ENCODE peak calls at places on chromosomes 12 and 14, in four cellular contexts. F, R, H and P are unnamed samples. For H3K27me3, the result is how much of the 10 kb centered on the place peaks cover.

GRCh38 chr12:88418856-88419497 is 161.3 kb downstream of the KITLG start:
- DNase-seq in H (no peak), R (no peak), F (no peak), P (no peak)

GRCh38 chr12:69687390-69687789 is 11.7 kb downstream of the BEST3 start:
- DNase-seq in H (no peak), F (no peak), R (no peak), P (no peak)

GRCh38 chr12:33427071-33427470 is 12.5 kb downstream of the SYT10 start:
- DNase-seq in F (no peak), H (no peak), R (no peak), P (no peak)

GRCh38 chr12:101670007-101670671 is 27.3 kb upstream of the CHPT1 start:
- DNase-seq in R (no peak), H (no peak), F (peak), P (no peak)

GRCh38 chr14:80784824-80785223 is 156.7 kb downstream of the CEP128 start:
- DNase-seq in F (no peak), H (no peak), R (no peak), P (no peak)

GRCh38 chr14:51472881-51473280 is 178.8 kb upstream of the FRMD6 start:
- DNase-seq in H (no peak), F (no peak), R (no peak), P (no peak)

GRCh38 chr14:41636492-41637392 is 30.1 kb downstream of the LRFN5 start:
- DNase-seq in R (no peak), H (no peak), F (no peak), P (no peak)

GRCh38 chr14:64249363-64249762 is 44.8 kb downstream of the ESR2 start:
- DNase-seq in F (no peak), R (no peak), H (no peak), P (no peak)

GRCh38 chr12:2682301-2683282 is 112.2 kb upstream of the FKBP4 start:
- DNase-seq in F (no peak), H (no peak), R (peak), P (no peak)

GRCh38 chr12:115394498-115395220 is 710.7 kb upstream of the TBX3 start:
- DNase-seq in R (no peak), F (no peak), H (no peak), P (no peak)

GRCh38 chr12:1528791-1529190 is 65.6 kb downstream of the FBXL14 start:
- DNase-seq in R (no peak), H (no peak), F (no peak), P (no peak)

GRCh38 chr12:120247183-120247582 is 18.3 kb downstream of the PXN start:
- DNase-seq in H (no peak), R (no peak), F (no peak), P (no peak)

GRCh38 chr14:99513946-99514551 is 32.8 kb downstream of the CCNK start:
- DNase-seq in R (no peak), H (no peak), F (no peak), P (no peak)

GRCh38 chr12:101042211-101042610 is 167.8 kb downstream of the SLC5A8 start:
- DNase-seq in F (no peak), H (no peak), R (no peak), P (no peak)

GRCh38 chr12:47900480-47901129 is 4.2 kb downstream of the VDR start:
- DNase-seq in H (no peak), R (no peak), F (no peak), P (no peak)

GRCh38 chr12:105931762-105932587 is 206.8 kb downstream of the NUAK1 start:
- DNase-seq in F (no peak), R (no peak), H (no peak), P (no peak)

GRCh38 chr14:40485688-40486087 is 1053.5 kb upstream of the FBXO33 start:
- DNase-seq in F (no peak), H (no peak), R (no peak), P (no peak)

GRCh38 chr14:99793213-99794155 is at the start of gene EML1:
- DNase-seq in F (peak), R (peak), H (peak), P (no peak)

GRCh38 chr12:95104919-95105452 is 31.6 kb upstream of the NR2C1 start:
- DNase-seq in R (no peak), F (no peak), H (no peak), P (no peak)

GRCh38 chr12:49974231-49974675 is 1.5 kb downstream of the AQP6 start:
- DNase-seq in F (peak), R (peak), H (peak), P (no peak)

GRCh38 chr12:104748790-104749189 is 209.3 kb downstream of the SLC41A2 start:
- DNase-seq in H (no peak), R (no peak), F (no peak), P (peak)

GRCh38 chr14:25607095-25607657 is 557.2 kb upstream of the STXBP6 start:
- DNase-seq in H (no peak), R (no peak), F (no peak), P (no peak)

GRCh38 chr14:69354383-69355154 is 43.5 kb downstream of the ERH start:
- DNase-seq in H (no peak), R (no peak), F (no peak), P (no peak)

GRCh38 chr12:76318773-76319594 is 29.2 kb downstream of the BBS10 start:
- DNase-seq in F (no peak), R (no peak), H (no peak), P (no peak)

GRCh38 chr12:98719515-98720504 is 74.7 kb downstream of the APAF1 start:
- DNase-seq in F (no peak), R (no peak), H (no peak), P (no peak)

GRCh38 chr12:12099102-12099501 is 28.4 kb downstream of the BCL2L14 start:
- DNase-seq in R (no peak), H (no peak), F (no peak), P (no peak)

GRCh38 chr14:91373591-91374245 is 43.9 kb downstream of the CCDC88C start:
- DNase-seq in R (no peak), F (no peak), H (no peak), P (no peak)

GRCh38 chr14:24692382-24693352 is 58.7 kb upstream of the GZMB start:
- DNase-seq in F (no peak), H (no peak), R (no peak), P (no peak)

GRCh38 chr12:124453419-124454351 is 113.7 kb downstream of the NCOR2 start:
- DNase-seq in H (peak), F (peak), R (peak), P (peak)

GRCh38 chr12:52119398-52120254 is 40.1 kb downstream of the SMIM41 start:
- DNase-seq in H (peak), R (no peak), F (peak), P (no peak)

GRCh38 chr12:43131304-43131703 is 420.7 kb downstream of the ADAMTS20 start:
- DNase-seq in R (no peak), H (no peak), F (no peak), P (no peak)

GRCh38 chr14:20428010-20428365 is 8.0 kb downstream of the KLHL33 start:
- DNase-seq in R (no peak), F (no peak), H (no peak), P (no peak)

GRCh38 chr14:101972126-101972785 is 7.9 kb downstream of the DYNC1H1 start:
- DNase-seq in H (peak), R (peak), F (peak), P (peak)

GRCh38 chr14:20757963-20758362 is 10.2 kb upstream of the EDDM3B start:
- DNase-seq in H (no peak), R (no peak), F (peak), P (no peak)

GRCh38 chr12:122825773-122826724 is 9.2 kb upstream of the HIP1R start:
- DNase-seq in F (peak), R (no peak), H (no peak), P (no peak)

GRCh38 chr12:57616383-57617101 is 5.3 kb downstream of the ARHGEF25 start:
- DNase-seq in H (no peak), F (no peak), R (no peak), P (no peak)

GRCh38 chr12:98736352-98737326 is 91.5 kb downstream of the APAF1 start:
- DNase-seq in H (no peak), F (peak), R (no peak), P (no peak)

GRCh38 chr12:109959411-109960093 is 36.6 kb downstream of the GIT2 start:
- DNase-seq in H (no peak), R (no peak), F (no peak), P (no peak)

GRCh38 chr14:78721756-78722455 is 551.7 kb downstream of the NRXN3 start:
- DNase-seq in F (no peak), R (no peak), H (no peak), P (no peak)

GRCh38 chr14:78725086-78725485 is 554.9 kb downstream of the NRXN3 start:
- DNase-seq in H (no peak), F (no peak), R (no peak), P (no peak)
- H3K27ac ChIP-seq in H (no peak), F (no peak), R (no peak), P (no peak)

DNA sequence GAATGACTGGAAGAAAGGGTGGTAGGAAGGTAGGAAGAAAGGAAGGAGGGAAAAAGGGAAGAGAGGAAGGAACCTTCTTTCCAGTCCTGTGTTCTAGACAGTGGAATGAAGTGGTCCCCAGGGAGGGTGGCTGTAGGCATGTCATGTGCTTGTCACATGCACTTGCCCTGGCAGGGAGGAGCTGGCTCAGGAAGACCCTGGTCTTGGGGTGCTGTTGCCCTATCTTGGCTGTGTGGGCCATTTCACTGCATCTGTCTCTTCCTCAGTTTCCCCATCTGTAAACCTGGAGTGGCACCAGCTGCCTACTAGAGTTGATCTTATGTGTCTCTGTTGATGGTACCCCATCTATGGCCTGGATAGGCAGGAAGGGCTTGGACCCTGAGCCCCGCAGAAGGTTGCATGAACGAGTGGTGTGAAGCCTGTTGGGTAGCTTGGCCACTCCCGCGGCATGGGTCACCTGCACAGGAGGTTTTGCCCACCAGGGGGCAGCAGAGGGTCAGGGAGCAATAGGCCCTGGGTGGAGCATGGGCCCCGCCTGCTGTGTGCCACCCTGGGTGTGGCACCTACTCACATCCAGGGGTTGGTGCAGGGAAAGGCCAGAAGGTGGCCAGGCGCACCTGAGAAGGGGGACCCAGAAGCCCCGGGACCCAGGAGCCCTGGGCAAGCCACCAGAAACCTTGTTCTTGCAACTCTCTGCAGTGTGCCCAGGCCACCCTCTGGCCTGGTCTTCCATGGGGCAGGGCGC is 25.1 kb downstream of the MEG3 start:
- DNase-seq in H (peak), R (peak), F (peak), P (no peak)
- H3K27me3 ChIP-seq in H (under half), R (under half), F (under half), P (under half)

DNA sequence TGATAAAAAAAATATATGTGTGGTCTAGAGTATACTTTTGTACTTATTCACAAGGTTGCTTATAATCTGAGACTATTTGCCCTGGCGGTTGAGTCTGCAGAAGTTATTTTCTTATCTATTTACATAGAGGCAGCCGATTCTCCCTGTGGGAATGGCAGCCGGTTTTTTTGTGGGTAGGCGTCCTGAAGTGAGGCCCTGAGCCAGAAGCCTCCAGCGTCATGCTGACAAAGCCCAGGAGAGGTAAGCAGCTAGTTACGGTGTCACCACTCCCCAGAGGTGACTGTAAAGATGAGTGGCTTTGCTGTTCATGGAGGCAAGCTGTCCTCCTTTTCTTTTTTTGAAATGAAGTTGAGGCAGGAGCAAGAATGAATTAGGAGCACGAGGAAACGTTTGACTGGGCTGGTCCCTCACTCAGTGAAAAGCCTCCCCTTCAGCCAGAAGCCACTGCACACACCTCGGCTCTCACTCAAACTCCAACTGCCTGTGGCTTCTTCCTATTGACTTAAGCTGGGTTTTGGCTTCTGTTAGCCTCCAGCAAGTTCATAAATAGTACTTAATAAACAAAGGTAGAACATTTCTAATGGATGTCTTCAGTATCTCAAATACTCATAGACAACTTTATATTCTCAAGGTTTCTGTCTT is 21.5 kb downstream of the PAX9 start:
- DNase-seq in H (no peak), R (no peak), F (no peak), P (no peak)
- H3K27ac ChIP-seq in H (no peak), R (no peak), F (no peak), P (no peak)

GRCh38 chr12:53971129-53971528 is 1.8 kb upstream of the HOXC11 start:
- DNase-seq in H (no peak), F (no peak), R (no peak), P (no peak)

GRCh38 chr12:53973093-53974042 is at the start of gene HOXC11:
- DNase-seq in R (no peak), F (no peak), H (no peak), P (no peak)

GRCh38 chr12:53972152-53972702 is 699 bp upstream of the HOXC11 start:
- DNase-seq in R (no peak), H (no peak), F (no peak), P (no peak)

GRCh38 chr12:53971686-53972085 is 1.2 kb upstream of the HOXC11 start:
- DNase-seq in R (no peak), F (no peak), H (no peak), P (no peak)

GRCh38 chr12:53972722-53973092 is 219 bp upstream of the HOXC11 start:
- DNase-seq in F (no peak), R (no peak), H (no peak), P (no peak)
- H3K27me3 ChIP-seq in F (half or more), R (half or more), H (half or more), P (half or more)

GRCh38 chr12:107105410-107105703 is 12.0 kb upstream of the CRY1 start:
- DNase-seq in R (no peak), F (no peak), H (no peak), P (no peak)

GRCh38 chr12:107107381-107107780 is 14.0 kb upstream of the CRY1 start:
- DNase-seq in R (no peak), F (no peak), H (no peak), P (no peak)

GRCh38 chr12:107108995-107109508 is 15.7 kb upstream of the CRY1 start:
- DNase-seq in F (no peak), H (no peak), R (no peak), P (no peak)

GRCh38 chr12:107103516-107103915 is 10.2 kb upstream of the CRY1 start:
- DNase-seq in H (no peak), R (no peak), F (no peak), P (no peak)

GRCh38 chr12:107106241-107107025 is 13.1 kb upstream of the CRY1 start:
- DNase-seq in R (no peak), F (no peak), H (no peak), P (no peak)
- H3K27ac ChIP-seq in R (no peak), F (no peak), H (no peak), P (no peak)